ENCODE peak calls at places on chromosome 21, in five cellular contexts. One of them, this sample, is unnamed.

GRCh38 chr21:46135782-46136181 is 19.6 kb downstream of the FTCD start:
- DNase-seq in activated CD8-positive, alpha-beta memory T cell treated with anti-CD3 and anti-CD28 coated beads for 1 hour: no peak
- DNase-seq in bronchial epithelial cell: no peak
- DNase-seq in DMS 273 treated with DMSO at 0.1 percent for 48 hours: no peak
- DNase-seq in activated T-cell treated with anti-CD3 and anti-CD28 coated beads for 1 hour: no peak
- DNase-seq in this sample: no peak

GRCh38 chr21:34526618-34527290 is 14.7 kb upstream of the KCNE1 start:
- DNase-seq in activated T-cell treated with anti-CD3 and anti-CD28 coated beads for 1 hour: no peak
- DNase-seq in activated CD8-positive, alpha-beta memory T cell treated with anti-CD3 and anti-CD28 coated beads for 1 hour: no peak
- DNase-seq in DMS 273 treated with DMSO at 0.1 percent for 48 hours: peak
- DNase-seq in bronchial epithelial cell: peak
- DNase-seq in this sample: no peak

GRCh38 chr21:34582506-34583150 is 32.3 kb downstream of the RCAN1 start:
- DNase-seq in activated CD8-positive, alpha-beta memory T cell treated with anti-CD3 and anti-CD28 coated beads for 1 hour: no peak
- DNase-seq in DMS 273 treated with DMSO at 0.1 percent for 48 hours: no peak
- DNase-seq in activated T-cell treated with anti-CD3 and anti-CD28 coated beads for 1 hour: no peak
- DNase-seq in bronchial epithelial cell: peak
- DNase-seq in this sample: no peak

GRCh38 chr21:45078877-45079281 is 4.5 kb downstream of the ADARB1 start:
- DNase-seq in bronchial epithelial cell: peak
- DNase-seq in DMS 273 treated with DMSO at 0.1 percent for 48 hours: no peak
- DNase-seq in activated CD8-positive, alpha-beta memory T cell treated with anti-CD3 and anti-CD28 coated beads for 1 hour: peak
- DNase-seq in activated T-cell treated with anti-CD3 and anti-CD28 coated beads for 1 hour: peak
- DNase-seq in this sample: peak

GRCh38 chr21:43889055-43889454 is 24.0 kb downstream of the AGPAT3 start:
- DNase-seq in DMS 273 treated with DMSO at 0.1 percent for 48 hours: no peak
- DNase-seq in activated CD8-positive, alpha-beta memory T cell treated with anti-CD3 and anti-CD28 coated beads for 1 hour: no peak
- DNase-seq in activated T-cell treated with anti-CD3 and anti-CD28 coated beads for 1 hour: no peak
- DNase-seq in bronchial epithelial cell: no peak
- DNase-seq in this sample: no peak

GRCh38 chr21:39094847-39095525 is 88.3 kb downstream of the PSMG1 start:
- DNase-seq in bronchial epithelial cell: no peak
- DNase-seq in DMS 273 treated with DMSO at 0.1 percent for 48 hours: no peak
- DNase-seq in activated T-cell treated with anti-CD3 and anti-CD28 coated beads for 1 hour: no peak
- DNase-seq in activated CD8-positive, alpha-beta memory T cell treated with anti-CD3 and anti-CD28 coated beads for 1 hour: no peak
- DNase-seq in this sample: no peak

GRCh38 chr21:43854773-43855633 is 10.0 kb upstream of the AGPAT3 start:
- DNase-seq in activated CD8-positive, alpha-beta memory T cell treated with anti-CD3 and anti-CD28 coated beads for 1 hour: no peak
- DNase-seq in bronchial epithelial cell: no peak
- DNase-seq in activated T-cell treated with anti-CD3 and anti-CD28 coated beads for 1 hour: no peak
- DNase-seq in DMS 273 treated with DMSO at 0.1 percent for 48 hours: no peak
- DNase-seq in this sample: no peak

GRCh38 chr21:36431252-36431651 is 46.1 kb downstream of the CHAF1B start:
- DNase-seq in bronchial epithelial cell: no peak
- DNase-seq in activated T-cell treated with anti-CD3 and anti-CD28 coated beads for 1 hour: no peak
- DNase-seq in activated CD8-positive, alpha-beta memory T cell treated with anti-CD3 and anti-CD28 coated beads for 1 hour: no peak
- DNase-seq in DMS 273 treated with DMSO at 0.1 percent for 48 hours: no peak
- DNase-seq in this sample: no peak

GRCh38 chr21:18285379-18285778 is 40.7 kb downstream of the CHODL start:
- DNase-seq in activated CD8-positive, alpha-beta memory T cell treated with anti-CD3 and anti-CD28 coated beads for 1 hour: no peak
- DNase-seq in bronchial epithelial cell: no peak
- DNase-seq in activated T-cell treated with anti-CD3 and anti-CD28 coated beads for 1 hour: no peak
- DNase-seq in DMS 273 treated with DMSO at 0.1 percent for 48 hours: no peak
- DNase-seq in this sample: no peak